ENCODE peak calls at places on chromosomes 1 and 21, in nine cellular contexts. Z, L, N, H, T, A, Q, M and B are unnamed samples.

GRCh38 chr21:42234464-42235241 is 15.7 kb downstream of the ABCG1 start:
- DNase-seq in L (peak; percentile 24), T (peak; percentile 70), A (peak; percentile 4), N (peak; percentile 75), M (peak; percentile 84), H (peak; percentile 55), Q (peak; percentile 90), Z (peak; percentile 77), B (peak; percentile 58)

GRCh38 chr1:90133133-90133532 is 138.2 kb downstream of the ZNF326 start:
- DNase-seq in N (peak; percentile 32), M (no peak), Q (no peak), Z (no peak), A (peak; percentile 12), H (no peak), T (no peak), L (peak; percentile 11), B (no peak)

GRCh38 chr1:2642131-2642559 is 9.3 kb upstream of the MMEL1 start:
- DNase-seq in N (no peak), A (no peak), M (no peak), Q (no peak), T (no peak), L (no peak), H (no peak), Z (no peak), B (no peak)

GRCh38 chr1:8464987-8465386 is 147.1 kb downstream of the SLC45A1 start:
- DNase-seq in Z (no peak), T (no peak), N (no peak), L (no peak), H (no peak), A (no peak), Q (no peak), M (no peak), B (no peak)

GRCh38 chr1:117653732-117654484 is 48.1 kb downstream of the TENT5C start:
- DNase-seq in M (no peak), Z (no peak), L (no peak), T (no peak), H (no peak), A (no peak), N (no peak), Q (peak; percentile 55), B (no peak)

GRCh38 chr1:232307299-232307698 is 322.6 kb downstream of the SIPA1L2 start:
- DNase-seq in L (no peak), M (no peak), Q (no peak), N (no peak), Z (no peak), H (no peak), A (no peak), T (no peak), B (no peak)

GRCh38 chr1:3012511-3013291 is 8.6 kb upstream of the ACTRT2 start:
- DNase-seq in T (peak; percentile 41), Z (peak; percentile 70), N (peak; percentile 46), A (peak; percentile 12), M (peak; percentile 68), H (peak; percentile 39), L (no peak), Q (no peak), B (peak; percentile 72)

GRCh38 chr1:15578921-15579682 is 5.7 kb downstream of the AGMAT start:
- DNase-seq in T (peak; percentile 48), Q (no peak), L (no peak), H (no peak), M (no peak), A (no peak), N (no peak), Z (no peak), B (no peak)

GRCh38 chr1:226695335-226695900 is 43.7 kb downstream of the ITPKB start:
- DNase-seq in L (no peak), Q (no peak), A (no peak), Z (no peak), T (no peak), M (no peak), N (no peak), H (no peak), B (no peak)

GRCh38 chr1:226692868-226693267 is 46.2 kb downstream of the ITPKB start:
- DNase-seq in M (no peak), Q (peak; percentile 18), Z (no peak), H (no peak), T (no peak), A (no peak), L (no peak), N (no peak), B (no peak)

GRCh38 chr1:226691257-226691656 is 47.8 kb downstream of the ITPKB start:
- DNase-seq in A (no peak), L (no peak), Z (no peak), T (peak; percentile 39), M (no peak), H (peak; percentile 46), Q (peak; percentile 93), N (no peak), B (no peak)

GRCh38 chr1:226690460-226690982 is 48.6 kb downstream of the ITPKB start:
- DNase-seq in N (no peak), T (no peak), Q (peak; percentile 93), Z (no peak), L (no peak), H (no peak), A (no peak), M (no peak), B (no peak)

DNA sequence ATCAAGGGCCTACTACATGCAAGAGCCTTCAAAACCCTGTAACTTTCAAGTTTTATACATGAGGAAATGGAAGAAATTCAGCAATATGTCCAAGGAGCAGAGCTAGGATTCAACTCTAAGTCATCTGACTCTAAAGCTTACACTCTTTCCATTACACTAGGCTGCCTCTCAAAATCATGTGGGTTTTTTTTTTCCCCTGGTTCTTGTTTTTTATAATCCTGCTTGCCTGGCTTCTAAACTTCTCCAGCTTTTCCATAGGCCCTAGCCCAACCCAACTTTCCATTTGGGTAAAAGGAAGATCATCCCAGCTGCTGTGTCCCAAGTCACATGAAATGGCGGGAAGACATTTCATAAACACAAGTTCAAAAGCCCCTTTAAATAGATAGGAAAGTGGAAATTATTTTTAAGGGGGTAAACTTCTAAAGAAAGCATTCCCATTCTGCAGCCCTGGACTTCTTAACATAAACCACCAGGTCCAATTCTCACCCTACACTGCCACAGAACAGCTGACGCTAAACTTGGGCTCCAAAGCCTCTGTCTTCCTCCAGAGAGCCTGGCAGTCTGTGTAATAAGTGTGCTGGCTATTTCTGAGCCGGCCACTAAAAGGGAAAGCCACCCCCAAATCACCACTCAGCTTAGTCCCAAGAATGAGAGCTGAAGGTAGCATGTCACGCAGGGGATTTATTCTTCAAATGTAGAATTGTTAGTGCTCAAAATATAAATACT is 46.9 kb downstream of the ITPKB start:
- DNase-seq in T (no peak), H (no peak), Q (peak; percentile 15), M (no peak), N (no peak), A (no peak), L (no peak), Z (no peak), B (no peak)
- H3K27ac ChIP-seq in T (peak overlapping the region; percentile 78), H (peak overlapping the region; percentile 95), Q (peak overlapping the region; percentile 89), M (peak overlapping the region; percentile 61), N (no peak overlapping the region), A (no peak overlapping the region), L (no peak overlapping the region), Z (no peak overlapping the region), B (peak overlapping the region; percentile 39)

DNA sequence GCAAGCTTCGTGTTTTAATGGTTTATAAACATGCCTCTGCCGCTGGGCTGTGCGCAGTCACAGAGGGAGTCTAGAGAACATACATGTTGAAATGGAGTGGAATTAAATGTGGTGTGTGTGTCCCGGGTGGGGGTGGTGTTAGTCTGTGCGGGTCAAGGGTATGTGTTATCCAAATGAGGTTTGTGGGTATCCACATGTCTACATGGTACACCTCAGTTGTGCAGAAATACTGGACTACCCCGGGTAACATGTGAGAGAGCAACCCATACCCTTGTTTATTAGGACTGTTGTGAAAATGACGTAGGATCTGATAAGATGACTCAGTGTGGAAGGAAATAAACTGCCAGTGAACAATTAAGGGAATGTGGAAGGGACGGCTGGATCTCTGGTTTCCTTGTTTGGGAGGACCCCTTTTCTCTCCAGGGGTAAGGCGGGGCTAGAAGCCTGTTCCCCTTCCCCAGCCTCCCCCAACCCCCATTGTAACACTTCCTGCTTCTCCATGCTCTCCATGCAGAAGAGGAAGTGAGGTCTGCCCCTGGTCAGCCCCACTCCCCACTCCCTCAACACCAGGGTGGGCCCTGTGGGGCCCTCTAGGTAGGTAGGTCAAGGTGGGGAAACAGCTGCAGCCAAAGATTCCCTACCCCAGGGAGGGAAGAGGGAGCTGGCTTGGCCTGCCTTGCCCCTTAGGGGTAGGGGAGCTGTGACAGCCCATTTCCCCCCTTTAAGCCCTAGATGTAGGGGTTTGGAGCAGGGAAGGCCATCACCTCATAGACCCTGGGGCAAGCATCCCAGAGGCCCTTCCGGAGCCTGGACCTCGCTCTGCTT is 690 bp downstream of the EPS8L3 start:
- DNase-seq in N (peak; percentile 89), Q (no peak), L (peak; percentile 25), M (peak; percentile 43), H (peak; percentile 9), A (no peak), T (no peak), Z (peak; percentile 17), B (no peak)
- H3K27ac ChIP-seq in N (peak overlapping the region; percentile 67), Q (no peak overlapping the region), L (no peak overlapping the region), M (no peak overlapping the region), H (no peak overlapping the region), A (peak overlapping the region; percentile 74), T (no peak overlapping the region), Z (no peak overlapping the region), B (no peak overlapping the region)

DNA sequence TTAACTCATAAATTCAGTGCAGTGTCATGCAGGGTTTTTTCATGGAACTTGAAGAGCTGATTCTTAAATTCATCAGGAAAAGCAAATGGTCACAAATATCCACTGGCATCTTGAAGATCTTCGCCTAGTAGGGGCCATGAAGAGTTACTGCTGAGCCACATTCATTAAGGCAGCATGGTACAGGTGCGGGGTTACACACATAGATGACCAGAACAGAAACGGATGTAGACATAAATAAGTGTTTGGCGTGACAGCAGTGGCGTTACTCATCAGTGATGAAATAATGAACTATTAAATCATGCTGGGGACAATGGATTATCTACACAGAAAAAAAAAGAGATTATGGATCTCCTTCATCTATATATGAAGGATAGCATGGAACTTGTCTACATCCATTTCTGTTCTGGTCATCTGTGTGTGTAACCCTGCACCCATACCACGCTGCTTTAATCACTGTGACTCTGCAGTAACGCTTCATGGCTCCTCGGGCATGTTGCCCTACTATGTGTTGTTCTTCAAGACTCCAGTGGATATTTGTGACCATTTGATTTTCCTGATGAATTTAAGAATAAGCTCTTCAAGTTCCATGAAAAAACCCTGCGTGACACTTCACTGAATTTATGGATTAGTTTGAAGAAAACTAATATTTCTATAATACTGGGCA is 161.3 kb downstream of the GALNT2 start:
- DNase-seq in Q (no peak), L (no peak), Z (no peak), N (no peak), A (no peak), T (no peak), H (no peak), M (no peak), B (no peak)
- H3K27ac ChIP-seq in Q (no peak overlapping the region), L (no peak overlapping the region), Z (no peak overlapping the region), N (no peak overlapping the region), A (no peak overlapping the region), T (no peak overlapping the region), H (no peak overlapping the region), M (no peak overlapping the region), B (no peak overlapping the region)

GRCh38 chr1:1232224-1232800 is at the start of gene B3GALT6:
- DNase-seq in Z (no peak), A (no peak), Q (no peak), M (peak; percentile 60), N (no peak), L (no peak), T (no peak), H (no peak), B (no peak)

GRCh38 chr1:1228596-1229321 is 3.0 kb downstream of the SDF4 start:
- DNase-seq in T (no peak), L (no peak), N (no peak), H (no peak), M (no peak), Z (no peak), Q (no peak), A (no peak), B (no peak)

GRCh38 chr1:1231400-1232223 is at the start of gene SDF4:
- DNase-seq in L (peak; percentile 91), A (peak; percentile 88), T (peak; percentile 94), N (peak; percentile 96), Z (peak; percentile 96), Q (peak; percentile 96), M (peak; percentile 98), H (peak; percentile 97), B (peak; percentile 93)

GRCh38 chr1:1229770-1230169 is 2.0 kb downstream of the SDF4 start:
- DNase-seq in T (no peak), Q (no peak), A (no peak), N (no peak), L (no peak), H (no peak), M (no peak), Z (no peak), B (no peak)

GRCh38 chr1:1230656-1231399 is 973 bp downstream of the SDF4 start:
- DNase-seq in A (peak; percentile 60), Q (no peak), N (peak; percentile 94), Z (no peak), L (peak; percentile 75), T (no peak), H (no peak), M (no peak), B (no peak)
- H3K27ac ChIP-seq in A (peak overlapping the region; percentile 88), Q (peak overlapping the region; percentile 96), N (peak overlapping the region; percentile 97), Z (peak overlapping the region; percentile 84), L (peak overlapping the region; percentile 83), T (peak overlapping the region; percentile 87), H (peak overlapping the region; percentile 93), M (peak overlapping the region; percentile 92), B (peak overlapping the region; percentile 75)